ENCODE peak calls at places on chromosomes 3 and 15, in ten cellular contexts. One of them, this sample, is unnamed.

GRCh38 chr3:15476378-15476777 is 45.1 kb downstream of the COLQ start:
- DNase-seq in endothelial cell of umbilical vein: no peak
- DNase-seq in suprapubic skin: no peak
- DNase-seq in esophagus muscularis mucosa: no peak
- DNase-seq in upper lobe of left lung: no peak
- DNase-seq in GM12878: no peak
- DNase-seq in breast epithelium: no peak
- DNase-seq in sigmoid colon: no peak
- DNase-seq in GM12892: no peak
- DNase-seq in stomach: no peak
- DNase-seq in this sample: no peak

GRCh38 chr3:160296591-160296990 is 71.4 kb downstream of the C3orf80 start:
- DNase-seq in endothelial cell of umbilical vein: no peak
- DNase-seq in suprapubic skin: no peak
- DNase-seq in breast epithelium: no peak
- DNase-seq in GM12892: no peak
- DNase-seq in sigmoid colon: no peak
- DNase-seq in upper lobe of left lung: no peak
- DNase-seq in stomach: no peak
- DNase-seq in GM12878: no peak
- DNase-seq in esophagus muscularis mucosa: no peak
- DNase-seq in this sample: no peak

GRCh38 chr15:62957130-62957529 is 85.4 kb upstream of the TPM1 start:
- DNase-seq in endothelial cell of umbilical vein: peak
- DNase-seq in stomach: no peak
- DNase-seq in GM12878: no peak
- DNase-seq in GM12892: no peak
- DNase-seq in breast epithelium: no peak
- DNase-seq in esophagus muscularis mucosa: no peak
- DNase-seq in upper lobe of left lung: no peak
- DNase-seq in suprapubic skin: no peak
- DNase-seq in sigmoid colon: no peak
- DNase-seq in this sample: no peak

GRCh38 chr3:26638113-26638512 is 15.5 kb downstream of the LRRC3B start:
- DNase-seq in breast epithelium: no peak
- DNase-seq in endothelial cell of umbilical vein: no peak
- DNase-seq in suprapubic skin: no peak
- DNase-seq in sigmoid colon: no peak
- DNase-seq in stomach: no peak
- DNase-seq in GM12878: no peak
- DNase-seq in esophagus muscularis mucosa: no peak
- DNase-seq in GM12892: no peak
- DNase-seq in upper lobe of left lung: no peak
- DNase-seq in this sample: no peak

GRCh38 chr3:194089357-194090177 is 46.4 kb upstream of the HES1 start:
- DNase-seq in suprapubic skin: peak
- DNase-seq in GM12892: no peak
- DNase-seq in upper lobe of left lung: peak
- DNase-seq in endothelial cell of umbilical vein: peak
- DNase-seq in sigmoid colon: peak
- DNase-seq in breast epithelium: peak
- DNase-seq in esophagus muscularis mucosa: peak
- DNase-seq in GM12878: no peak
- DNase-seq in stomach: peak
- DNase-seq in this sample: peak

GRCh38 chr3:148757238-148757930 is 59.7 kb downstream of the AGTR1 start:
- DNase-seq in stomach: no peak
- DNase-seq in GM12878: no peak
- DNase-seq in GM12892: no peak
- DNase-seq in endothelial cell of umbilical vein: no peak
- DNase-seq in breast epithelium: no peak
- DNase-seq in esophagus muscularis mucosa: no peak
- DNase-seq in sigmoid colon: no peak
- DNase-seq in upper lobe of left lung: no peak
- DNase-seq in suprapubic skin: no peak
- DNase-seq in this sample: no peak

GRCh38 chr3:13189639-13190375 is 116.6 kb upstream of the IQSEC1 start:
- DNase-seq in esophagus muscularis mucosa: no peak
- DNase-seq in stomach: no peak
- DNase-seq in suprapubic skin: no peak
- DNase-seq in GM12892: no peak
- DNase-seq in GM12878: no peak
- DNase-seq in breast epithelium: no peak
- DNase-seq in endothelial cell of umbilical vein: no peak
- DNase-seq in upper lobe of left lung: peak
- DNase-seq in sigmoid colon: peak
- DNase-seq in this sample: no peak

GRCh38 chr3:8578282-8578681 is 66.3 kb downstream of the SSUH2 start:
- DNase-seq in breast epithelium: no peak
- DNase-seq in esophagus muscularis mucosa: no peak
- DNase-seq in stomach: no peak
- DNase-seq in upper lobe of left lung: no peak
- DNase-seq in sigmoid colon: no peak
- DNase-seq in suprapubic skin: no peak
- DNase-seq in GM12878: peak
- DNase-seq in endothelial cell of umbilical vein: no peak
- DNase-seq in GM12892: no peak
- DNase-seq in this sample: no peak

GRCh38 chr3:4974154-4974553 is 5.1 kb upstream of the BHLHE40 start:
- DNase-seq in breast epithelium: no peak
- DNase-seq in suprapubic skin: no peak
- DNase-seq in stomach: no peak
- DNase-seq in esophagus muscularis mucosa: no peak
- DNase-seq in upper lobe of left lung: no peak
- DNase-seq in GM12892: no peak
- DNase-seq in endothelial cell of umbilical vein: no peak
- DNase-seq in GM12878: no peak
- DNase-seq in sigmoid colon: no peak
- DNase-seq in this sample: no peak

GRCh38 chr3:4977001-4977888 is 2.0 kb upstream of the BHLHE40 start:
- DNase-seq in GM12878: peak
- DNase-seq in GM12892: no peak
- DNase-seq in breast epithelium: peak
- DNase-seq in suprapubic skin: peak
- DNase-seq in upper lobe of left lung: peak
- DNase-seq in stomach: peak
- DNase-seq in sigmoid colon: peak
- DNase-seq in endothelial cell of umbilical vein: peak
- DNase-seq in esophagus muscularis mucosa: no peak
- DNase-seq in this sample: peak

GRCh38 chr3:4976109-4976508 is 3.1 kb upstream of the BHLHE40 start:
- DNase-seq in GM12878: no peak
- DNase-seq in sigmoid colon: no peak
- DNase-seq in GM12892: no peak
- DNase-seq in endothelial cell of umbilical vein: peak
- DNase-seq in upper lobe of left lung: peak
- DNase-seq in stomach: peak
- DNase-seq in suprapubic skin: no peak
- DNase-seq in breast epithelium: no peak
- DNase-seq in esophagus muscularis mucosa: no peak
- DNase-seq in this sample: peak

GRCh38 chr3:4972652-4973643 is 6.3 kb upstream of the BHLHE40 start:
- DNase-seq in stomach: no peak
- DNase-seq in suprapubic skin: no peak
- DNase-seq in GM12878: peak
- DNase-seq in upper lobe of left lung: no peak
- DNase-seq in GM12892: no peak
- DNase-seq in breast epithelium: no peak
- DNase-seq in sigmoid colon: no peak
- DNase-seq in esophagus muscularis mucosa: no peak
- DNase-seq in endothelial cell of umbilical vein: no peak
- DNase-seq in this sample: no peak

DNA sequence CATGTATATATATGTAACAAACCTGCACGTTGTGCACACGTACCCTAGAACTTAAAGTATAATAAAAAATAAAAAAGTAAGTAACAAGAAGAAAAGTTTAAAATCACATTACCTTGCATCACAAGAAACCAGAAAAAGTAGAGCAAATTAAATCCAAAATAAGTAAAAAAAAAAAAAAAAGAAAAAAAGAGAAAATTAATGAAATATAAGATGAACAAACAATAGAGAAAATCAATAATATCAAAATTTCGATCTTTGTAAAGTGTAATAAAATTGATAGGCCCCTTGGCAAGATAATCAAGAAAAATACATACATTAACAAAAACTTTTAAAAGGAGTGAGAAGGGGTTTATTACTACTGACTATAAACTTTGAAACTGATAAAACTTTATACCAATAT is 7.4 kb upstream of the BHLHE40 start:
- DNase-seq in suprapubic skin: no peak
- DNase-seq in stomach: no peak
- DNase-seq in GM12878: no peak
- DNase-seq in esophagus muscularis mucosa: no peak
- DNase-seq in endothelial cell of umbilical vein: no peak
- DNase-seq in upper lobe of left lung: no peak
- DNase-seq in sigmoid colon: no peak
- DNase-seq in breast epithelium: no peak
- DNase-seq in GM12892: no peak
- DNase-seq in this sample: no peak
- TF ChIP-seq POLR2AphosphoS5 in suprapubic skin: no peak
- TF ChIP-seq POLR2AphosphoS5 in stomach: no peak
- TF ChIP-seq POLR2AphosphoS5 in GM12878: no peak
- TF ChIP-seq POLR2AphosphoS5 in esophagus muscularis mucosa: no peak
- TF ChIP-seq POLR2AphosphoS5 in endothelial cell of umbilical vein: no peak
- TF ChIP-seq POLR2AphosphoS5 in upper lobe of left lung: no peak
- TF ChIP-seq POLR2AphosphoS5 in sigmoid colon: no peak
- TF ChIP-seq POLR2AphosphoS5 in breast epithelium: no peak
- TF ChIP-seq POLR2AphosphoS5 in GM12892: no peak
- TF ChIP-seq POLR2AphosphoS5 in this sample: no peak

GRCh38 chr3:124594581-124594980 is 135.7 kb upstream of the UMPS start:
- DNase-seq in suprapubic skin: no peak
- DNase-seq in esophagus muscularis mucosa: no peak
- DNase-seq in sigmoid colon: no peak
- DNase-seq in endothelial cell of umbilical vein: no peak
- DNase-seq in GM12892: no peak
- DNase-seq in GM12878: no peak
- DNase-seq in stomach: no peak
- DNase-seq in upper lobe of left lung: no peak
- DNase-seq in breast epithelium: no peak
- DNase-seq in this sample: no peak

GRCh38 chr3:124588794-124589193 is 141.5 kb upstream of the UMPS start:
- DNase-seq in suprapubic skin: no peak
- DNase-seq in sigmoid colon: no peak
- DNase-seq in breast epithelium: no peak
- DNase-seq in upper lobe of left lung: no peak
- DNase-seq in esophagus muscularis mucosa: no peak
- DNase-seq in endothelial cell of umbilical vein: no peak
- DNase-seq in GM12878: no peak
- DNase-seq in GM12892: no peak
- DNase-seq in stomach: no peak
- DNase-seq in this sample: no peak

GRCh38 chr3:124593442-124593829 is 136.8 kb upstream of the UMPS start:
- DNase-seq in sigmoid colon: no peak
- DNase-seq in stomach: no peak
- DNase-seq in suprapubic skin: no peak
- DNase-seq in breast epithelium: no peak
- DNase-seq in GM12878: no peak
- DNase-seq in esophagus muscularis mucosa: no peak
- DNase-seq in upper lobe of left lung: no peak
- DNase-seq in GM12892: no peak
- DNase-seq in endothelial cell of umbilical vein: no peak
- DNase-seq in this sample: no peak

GRCh38 chr3:124591699-124592098 is 138.6 kb upstream of the UMPS start:
- DNase-seq in GM12878: no peak
- DNase-seq in esophagus muscularis mucosa: no peak
- DNase-seq in GM12892: no peak
- DNase-seq in upper lobe of left lung: no peak
- DNase-seq in stomach: no peak
- DNase-seq in suprapubic skin: no peak
- DNase-seq in sigmoid colon: no peak
- DNase-seq in breast epithelium: no peak
- DNase-seq in endothelial cell of umbilical vein: no peak
- DNase-seq in this sample: no peak

DNA sequence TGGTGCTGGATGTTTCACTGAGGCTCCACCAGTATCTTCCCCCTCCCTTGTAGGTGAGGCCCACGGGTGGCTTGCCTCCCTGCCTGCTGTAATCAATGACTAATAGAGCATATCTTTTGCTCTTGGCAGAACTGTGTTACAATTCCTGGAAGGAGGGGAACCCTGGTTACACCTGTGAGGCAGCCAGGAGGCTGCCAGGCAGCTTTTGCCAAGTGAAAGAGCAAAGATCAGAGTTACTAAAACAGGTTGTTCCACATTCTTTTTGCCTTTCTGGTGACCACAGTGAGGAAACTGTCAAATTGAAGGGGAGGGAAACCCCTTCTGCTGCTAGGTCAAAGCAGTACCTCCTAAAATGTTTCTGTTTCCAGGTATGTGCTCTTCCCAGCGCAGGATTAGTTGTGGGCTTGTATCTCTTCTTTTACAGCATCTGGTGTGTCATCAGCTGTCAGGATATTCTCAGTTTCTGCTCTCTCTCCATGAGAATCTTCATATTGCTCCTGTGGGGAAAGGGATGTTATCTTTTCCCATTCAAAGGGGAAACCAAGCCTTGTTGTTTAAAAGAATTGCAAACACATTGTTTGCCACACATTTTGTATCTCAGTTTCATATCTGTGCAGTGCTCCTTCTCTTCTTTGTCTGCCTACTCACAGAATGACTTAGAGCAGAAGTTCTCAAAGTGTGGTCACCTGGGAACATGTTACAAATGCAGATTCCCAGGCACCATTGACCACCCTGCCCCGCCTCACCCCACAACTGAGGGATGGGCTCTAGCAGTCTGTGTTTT is 137.4 kb upstream of the UMPS start:
- DNase-seq in breast epithelium: peak
- DNase-seq in GM12878: peak
- DNase-seq in upper lobe of left lung: peak
- DNase-seq in stomach: peak
- DNase-seq in GM12892: no peak
- DNase-seq in endothelial cell of umbilical vein: no peak
- DNase-seq in sigmoid colon: no peak
- DNase-seq in esophagus muscularis mucosa: no peak
- DNase-seq in suprapubic skin: no peak
- DNase-seq in this sample: peak
- TF ChIP-seq POLR2A in breast epithelium: no peak
- TF ChIP-seq POLR2A in GM12878: no peak
- TF ChIP-seq POLR2A in upper lobe of left lung: no peak
- TF ChIP-seq POLR2A in stomach: no peak
- TF ChIP-seq POLR2A in GM12892: no peak
- TF ChIP-seq POLR2A in endothelial cell of umbilical vein: no peak
- TF ChIP-seq POLR2A in sigmoid colon: no peak
- TF ChIP-seq POLR2A in esophagus muscularis mucosa: no peak
- TF ChIP-seq POLR2A in suprapubic skin: no peak
- TF ChIP-seq POLR2A in this sample: no peak

DNA sequence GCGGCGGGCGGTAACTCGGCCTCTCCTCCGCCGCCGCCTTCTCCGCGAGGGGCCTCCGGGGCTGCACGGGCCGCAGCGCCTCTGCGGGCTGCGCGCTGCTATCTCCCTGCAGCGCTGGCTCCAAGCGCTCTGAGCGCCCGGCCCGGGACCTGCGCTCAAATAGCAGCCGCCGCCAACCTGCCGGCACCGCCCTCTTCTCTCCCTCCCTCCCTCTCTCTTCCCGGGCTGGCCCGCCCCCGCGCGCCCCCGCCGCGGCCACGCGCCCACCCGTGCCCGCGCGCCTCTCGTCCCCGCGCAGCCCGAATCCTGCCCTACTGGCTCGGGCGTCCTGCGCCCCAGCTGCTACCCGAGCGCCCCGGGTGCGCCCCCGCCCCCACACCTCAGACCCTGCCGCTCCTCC is at the start of gene CACNA2D2:
- DNase-seq in esophagus muscularis mucosa: no peak
- DNase-seq in GM12892: peak
- DNase-seq in sigmoid colon: peak
- DNase-seq in stomach: peak
- DNase-seq in endothelial cell of umbilical vein: no peak
- DNase-seq in suprapubic skin: no peak
- DNase-seq in GM12878: no peak
- DNase-seq in upper lobe of left lung: peak
- DNase-seq in breast epithelium: peak
- DNase-seq in this sample: peak
- TF ChIP-seq POLR2AphosphoS5 in esophagus muscularis mucosa: peak
- TF ChIP-seq POLR2AphosphoS5 in GM12892: no peak
- TF ChIP-seq POLR2AphosphoS5 in sigmoid colon: peak
- TF ChIP-seq POLR2AphosphoS5 in stomach: peak
- TF ChIP-seq POLR2AphosphoS5 in endothelial cell of umbilical vein: no peak
- TF ChIP-seq POLR2AphosphoS5 in suprapubic skin: no peak
- TF ChIP-seq POLR2AphosphoS5 in GM12878: no peak
- TF ChIP-seq POLR2AphosphoS5 in upper lobe of left lung: peak
- TF ChIP-seq POLR2AphosphoS5 in breast epithelium: no peak
- TF ChIP-seq POLR2AphosphoS5 in this sample: no peak

GRCh38 chr3:54621181-54621580 is 306.7 kb downstream of the LRTM1 start:
- DNase-seq in GM12878: no peak
- DNase-seq in sigmoid colon: no peak
- DNase-seq in breast epithelium: no peak
- DNase-seq in stomach: no peak
- DNase-seq in endothelial cell of umbilical vein: no peak
- DNase-seq in suprapubic skin: no peak
- DNase-seq in upper lobe of left lung: no peak
- DNase-seq in GM12892: no peak
- DNase-seq in esophagus muscularis mucosa: no peak
- DNase-seq in this sample: no peak
- TF ChIP-seq POLR2A in GM12878: no peak
- TF ChIP-seq POLR2A in sigmoid colon: no peak
- TF ChIP-seq POLR2A in breast epithelium: no peak
- TF ChIP-seq POLR2A in stomach: no peak
- TF ChIP-seq POLR2A in endothelial cell of umbilical vein: no peak
- TF ChIP-seq POLR2A in suprapubic skin: no peak
- TF ChIP-seq POLR2A in upper lobe of left lung: no peak
- TF ChIP-seq POLR2A in GM12892: no peak
- TF ChIP-seq POLR2A in esophagus muscularis mucosa: no peak
- TF ChIP-seq POLR2A in this sample: no peak